ENCODE peak calls at places on chromosomes 1 and 21, in eight cellular contexts. H is SJSA1, B is iPS-NIHi11, G is DMS79 treated with DMSO at 0.1 percent for 48 hours, M is Right ventricle myocardium inferior, X is mammary epithelial cell, P is HT1080, W is germinal center. I is an unnamed sample.

GRCh38 chr1:168090395-168090794 is 46.3 kb downstream of the GPR161 start:
- DNase-seq in H (no peak), B (no peak), G (no peak), M (no peak), X (no peak), P (no peak), W (no peak), I (no peak)

GRCh38 chr1:172936088-172936487 is 114.7 kb downstream of the TNFSF18 start:
- DNase-seq in H (no peak), B (no peak), G (no peak), M (no peak), X (no peak), P (no peak), W (no peak), I (no peak)

GRCh38 chr1:160260436-160261382 is 1.6 kb downstream of the DCAF8 start:
- DNase-seq in H (peak; percentile 60), B (no peak), G (peak; percentile 83), M (no peak), X (peak; percentile 61), P (peak; percentile 64), W (no peak), I (no peak)

GRCh38 chr1:186503210-186503609 is 42.3 kb upstream of the PDC start:
- DNase-seq in H (no peak), B (no peak), G (no peak), M (no peak), X (no peak), P (no peak), W (no peak), I (no peak)

GRCh38 chr1:227926896-227927885 is 20.5 kb downstream of the WNT9A start:
- DNase-seq in H (no peak), B (no peak), G (no peak), M (peak; percentile 45), X (no peak), P (no peak), W (no peak), I (no peak)

GRCh38 chr1:9119745-9120144 is 9.2 kb downstream of the GPR157 start:
- DNase-seq in H (no peak), B (no peak), G (no peak), M (no peak), X (no peak), P (no peak), W (no peak), I (no peak)

GRCh38 chr21:46100426-46100825 is 2.5 kb downstream of the COL6A2 start:
- DNase-seq in H (peak; percentile 60), B (no peak), G (no peak), M (no peak), X (no peak), P (peak; percentile 50), W (no peak), I (no peak)

GRCh38 chr21:27571706-27572105 is 604.8 kb upstream of the ADAMTS5 start:
- DNase-seq in H (no peak), B (no peak), G (no peak), M (no peak), X (peak; percentile 93), P (peak; percentile 81), W (no peak), I (no peak)

GRCh38 chr1:242890211-242890741 is 364.8 kb downstream of the CEP170 start:
- DNase-seq in H (no peak), B (peak; percentile 64), G (no peak), M (no peak), X (peak; percentile 25), P (peak; percentile 61), W (no peak), I (no peak)